ENCODE peak calls at places on chromosomes 13 and 19, in four cellular contexts. One of them, this sample, is unnamed.
A peak's percentile ranks its signal among the peaks of the same experiment; 100 is the strongest.

GRCh38 chr13:22800726-22801401 is 379.9 kb upstream of the SGCG start:
- DNase-seq in frontal cortex: no peak
- DNase-seq in HuH-7: no peak
- DNase-seq in fibroblast of mammary gland: peak; percentile 29
- DNase-seq in this sample: no peak

GRCh38 chr13:36912983-36913382 is 7.1 kb downstream of the SMAD9 start:
- DNase-seq in frontal cortex: no peak
- DNase-seq in HuH-7: no peak
- DNase-seq in fibroblast of mammary gland: no peak
- DNase-seq in this sample: no peak

GRCh38 chr13:26220575-26220974 is 1.5 kb downstream of the RNF6 start:
- DNase-seq in HuH-7: no peak
- DNase-seq in frontal cortex: no peak
- DNase-seq in fibroblast of mammary gland: peak; percentile 69
- DNase-seq in this sample: no peak

GRCh38 chr19:44499559-44499958 is 763 bp downstream of the ZNF180 start:
- DNase-seq in fibroblast of mammary gland: no peak
- DNase-seq in HuH-7: no peak
- DNase-seq in frontal cortex: no peak
- DNase-seq in this sample: no peak

GRCh38 chr19:40163541-40164129 is 27.6 kb upstream of the MAP3K10 start:
- DNase-seq in fibroblast of mammary gland: no peak
- DNase-seq in HuH-7: no peak
- DNase-seq in frontal cortex: no peak
- DNase-seq in this sample: no peak

GRCh38 chr19:53865523-53865917 is 2.2 kb upstream of the MYADM start:
- DNase-seq in HuH-7: no peak
- DNase-seq in fibroblast of mammary gland: peak; percentile 29
- DNase-seq in frontal cortex: peak; percentile 12
- DNase-seq in this sample: peak; percentile 53

GRCh38 chr19:28948531-28948930 is 264.4 kb downstream of the UQCRFS1 start:
- DNase-seq in fibroblast of mammary gland: peak; percentile 21
- DNase-seq in HuH-7: no peak
- DNase-seq in frontal cortex: no peak
- DNase-seq in this sample: no peak

GRCh38 chr19:58394821-58395219 is 636 bp upstream of the RNF225 start:
- DNase-seq in HuH-7: no peak
- DNase-seq in fibroblast of mammary gland: no peak
- DNase-seq in frontal cortex: no peak
- DNase-seq in this sample: peak; percentile 83

GRCh38 chr13:26663801-26664200 is 96.8 kb downstream of the GPR12 start:
- DNase-seq in fibroblast of mammary gland: no peak
- DNase-seq in frontal cortex: no peak
- DNase-seq in HuH-7: no peak
- DNase-seq in this sample: no peak

GRCh38 chr13:50512602-50513527 is 330.6 kb downstream of the DLEU7 start:
- DNase-seq in frontal cortex: peak; percentile 16
- DNase-seq in fibroblast of mammary gland: peak; percentile 41
- DNase-seq in HuH-7: no peak
- DNase-seq in this sample: no peak

GRCh38 chr13:106361621-106362020 is 173.8 kb downstream of the EFNB2 start:
- DNase-seq in frontal cortex: no peak
- DNase-seq in HuH-7: no peak
- DNase-seq in fibroblast of mammary gland: no peak
- DNase-seq in this sample: no peak

GRCh38 chr19:8307400-8307964 is 676 bp downstream of the CD320 start:
- DNase-seq in frontal cortex: no peak
- DNase-seq in HuH-7: no peak
- DNase-seq in fibroblast of mammary gland: no peak
- DNase-seq in this sample: no peak

GRCh38 chr13:23822252-23822824 is 66.9 kb downstream of the MIPEP start:
- DNase-seq in frontal cortex: no peak
- DNase-seq in fibroblast of mammary gland: peak; percentile 27
- DNase-seq in HuH-7: no peak
- DNase-seq in this sample: no peak

GRCh38 chr19:14337510-14337909 is 43.7 kb upstream of the ADGRE5 start:
- DNase-seq in frontal cortex: no peak
- DNase-seq in HuH-7: no peak
- DNase-seq in fibroblast of mammary gland: peak; percentile 35
- DNase-seq in this sample: no peak

GRCh38 chr19:47427241-47428176 is 8.2 kb upstream of the MEIS3 start:
- DNase-seq in fibroblast of mammary gland: peak; percentile 50
- DNase-seq in HuH-7: peak; percentile 94
- DNase-seq in frontal cortex: peak; percentile 68
- DNase-seq in this sample: peak; percentile 78

GRCh38 chr19:16293133-16294085 is 31.2 kb upstream of the KLF2 start:
- DNase-seq in frontal cortex: no peak
- DNase-seq in HuH-7: peak; percentile 48
- DNase-seq in fibroblast of mammary gland: peak; percentile 96
- DNase-seq in this sample: peak; percentile 61

GRCh38 chr19:55486971-55487883 is 1.0 kb upstream of the SSC5D start:
- DNase-seq in fibroblast of mammary gland: peak; percentile 98
- DNase-seq in frontal cortex: peak; percentile 71
- DNase-seq in HuH-7: no peak
- DNase-seq in this sample: peak; percentile 69